ENCODE peak calls at places on chromosomes 13 and 19, in nine cellular contexts. S is GM06990, Y is GM12864, M is left lung, R is gastrocnemius medialis, B is AG04450, P is thoracic aorta, V is LNCaP clone FGC, N is Caco-2. T is an unnamed sample.

GRCh38 chr13:30268673-30269072 is 38.7 kb downstream of the KATNAL1 start:
- DNase-seq in S (no peak), Y (no peak), M (no peak), R (no peak), B (no peak), P (no peak), V (no peak), N (no peak), T (no peak)

GRCh38 chr19:52028780-52029123 is 573 bp upstream of the ZNF614 start:
- DNase-seq in S (no peak), Y (no peak), M (no peak), R (no peak), B (no peak), P (no peak), V (no peak), N (no peak), T (no peak)

GRCh38 chr19:39080431-39080830 is 3.7 kb upstream of the ACP7 start:
- DNase-seq in S (no peak), Y (no peak), M (no peak), R (no peak), B (no peak), P (no peak), V (no peak), N (no peak), T (no peak)

GRCh38 chr13:101631403-101631802 is 178.9 kb downstream of the ITGBL1 start:
- DNase-seq in S (no peak), Y (no peak), M (no peak), R (no peak), B (no peak), P (no peak), V (no peak), N (no peak), T (no peak)

GRCh38 chr19:6744381-6745288 is 5.2 kb downstream of the TRIP10 start:
- DNase-seq in S (no peak), Y (no peak), M (peak; percentile 85), R (peak; percentile 91), B (peak; percentile 52), P (no peak), V (no peak), N (no peak), T (no peak)

GRCh38 chr19:39307233-39307821 is 11.1 kb downstream of the IFNL1 start:
- DNase-seq in S (no peak), Y (no peak), M (no peak), R (no peak), B (no peak), P (no peak), V (no peak), N (peak; percentile 91), T (no peak)

GRCh38 chr19:34645551-34645950 is 31.4 kb downstream of the SCGB2B2 start:
- DNase-seq in S (no peak), Y (no peak), M (no peak), R (peak; percentile 49), B (no peak), P (no peak), V (no peak), N (no peak), T (no peak)

GRCh38 chr13:96650301-96650886 is 343.9 kb downstream of the OXGR1 start:
- DNase-seq in S (no peak), Y (peak; percentile 3), M (no peak), R (no peak), B (no peak), P (no peak), V (no peak), N (no peak), T (no peak)

GRCh38 chr19:40190891-40191835 is at the start of gene MAP3K10:
- DNase-seq in S (peak; percentile 92), Y (no peak), M (peak; percentile 71), R (peak; percentile 59), B (no peak), P (peak; percentile 33), V (no peak), N (peak; percentile 76), T (peak; percentile 83)

GRCh38 chr13:41411536-41411935 is 45.8 kb upstream of the RGCC start:
- DNase-seq in S (no peak), Y (no peak), M (no peak), R (no peak), B (peak; percentile 16), P (no peak), V (no peak), N (peak; percentile 74), T (no peak)

GRCh38 chr13:106133025-106133424 is 402.4 kb downstream of the EFNB2 start:
- DNase-seq in S (no peak), Y (no peak), M (no peak), R (no peak), B (peak; percentile 23), P (no peak), V (no peak), N (no peak), T (no peak)

DNA sequence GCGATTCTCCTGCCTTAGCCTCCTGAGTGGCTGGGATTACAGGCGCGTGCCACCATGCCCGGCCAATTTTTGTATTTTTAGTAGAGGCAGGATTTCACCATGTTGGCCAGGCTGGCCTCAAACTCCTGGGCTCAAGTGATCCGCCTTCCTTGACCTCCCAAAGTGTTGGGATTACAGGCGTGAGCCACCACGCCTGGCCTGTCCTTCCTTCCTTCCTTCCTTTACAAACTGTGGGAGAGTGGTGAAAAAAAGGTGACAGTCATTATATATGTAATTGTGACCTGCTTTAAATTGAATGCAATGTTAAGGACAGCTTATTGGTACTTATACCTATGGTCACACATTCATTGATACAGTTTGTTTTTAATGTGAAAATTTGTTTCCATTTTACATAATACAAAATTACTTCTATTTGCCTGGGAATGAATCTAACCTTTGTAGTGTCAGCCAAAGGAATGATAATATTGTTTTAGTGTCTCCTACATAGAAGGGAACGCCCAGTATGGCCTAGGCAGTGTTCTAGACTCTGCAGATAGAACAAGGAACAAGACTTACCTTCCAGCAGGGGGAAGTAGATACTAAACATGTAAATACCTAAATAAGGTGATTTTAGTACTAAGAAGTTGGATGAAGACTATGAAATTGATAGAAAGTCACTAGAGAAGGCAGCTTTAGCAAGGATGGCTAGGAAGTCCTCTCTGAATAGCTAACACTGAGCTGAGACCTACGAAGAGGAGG is 146.3 kb downstream of the GGACT start:
- DNase-seq in S (no peak), Y (no peak), M (no peak), R (no peak), B (no peak), P (no peak), V (no peak), N (no peak), T (no peak)
- TF ChIP-seq CTCF in S (peak; percentile 5), Y (no peak), M (no peak), R (no peak), B (no peak), P (no peak), V (no peak), N (no peak), T (no peak)

GRCh38 chr19:8321760-8322637 is 703 bp downstream of the RPS28 start:
- DNase-seq in S (no peak), Y (no peak), M (no peak), R (no peak), B (no peak), P (no peak), V (no peak), N (no peak), T (no peak)

GRCh38 chr19:8320564-8321066 is 560 bp downstream of the NDUFA7 start:
- DNase-seq in S (no peak), Y (no peak), M (no peak), R (no peak), B (no peak), P (no peak), V (no peak), N (no peak), T (no peak)

GRCh38 chr19:8322638-8322997 is 1.3 kb downstream of the RPS28 start:
- DNase-seq in S (no peak), Y (no peak), M (no peak), R (no peak), B (no peak), P (no peak), V (no peak), N (no peak), T (no peak)

GRCh38 chr19:8319807-8320520 is 1.2 kb downstream of the NDUFA7 start:
- DNase-seq in S (no peak), Y (no peak), M (no peak), R (no peak), B (no peak), P (no peak), V (no peak), N (no peak), T (no peak)

DNA sequence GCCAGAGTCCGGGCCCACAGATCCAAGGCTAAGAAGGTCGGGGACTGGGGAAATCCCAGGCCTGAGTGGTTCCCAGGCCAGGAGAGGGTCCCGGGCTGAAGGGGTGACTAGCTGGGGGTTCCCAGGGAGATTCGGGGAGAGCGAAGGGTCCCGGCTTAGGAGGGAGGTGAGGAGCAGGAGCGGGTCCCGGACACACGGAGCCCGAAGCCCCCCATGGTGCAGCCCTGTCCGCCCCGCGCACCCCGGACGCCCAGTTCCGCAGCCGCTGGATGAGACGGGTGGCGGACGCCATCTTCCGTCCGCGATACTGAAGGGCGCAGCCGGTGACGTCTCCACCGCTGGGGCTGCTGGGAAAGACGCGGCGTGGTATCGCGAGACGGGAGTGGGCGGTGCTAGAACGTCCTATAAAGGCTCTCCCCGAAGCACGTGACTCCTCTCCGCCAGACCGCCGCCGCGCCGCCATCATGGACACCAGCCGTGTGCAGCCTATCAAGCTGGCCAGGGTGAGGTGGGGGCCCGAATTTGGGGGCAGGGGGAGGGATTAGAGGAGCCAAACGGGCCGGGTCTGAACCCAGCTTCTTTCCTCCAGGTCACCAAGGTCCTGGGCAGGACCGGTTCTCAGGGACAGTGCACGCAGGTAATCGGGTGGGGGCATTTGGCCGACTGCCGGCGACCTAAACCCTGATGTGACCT is at the start of the genes NDUFA7 and RPS28:
- DNase-seq in S (peak; percentile 96), Y (peak; percentile 89), M (peak; percentile 97), R (peak; percentile 96), B (peak; percentile 94), P (peak; percentile 80), V (peak; percentile 84), N (peak; percentile 95), T (peak; percentile 97)
- TF ChIP-seq CTCF in S (peak; percentile 33), Y (peak; percentile 35), M (peak; percentile 23), R (peak; percentile 44), B (peak; percentile 14), P (no peak), V (peak; percentile 18), N (no peak), T (no peak)

DNA sequence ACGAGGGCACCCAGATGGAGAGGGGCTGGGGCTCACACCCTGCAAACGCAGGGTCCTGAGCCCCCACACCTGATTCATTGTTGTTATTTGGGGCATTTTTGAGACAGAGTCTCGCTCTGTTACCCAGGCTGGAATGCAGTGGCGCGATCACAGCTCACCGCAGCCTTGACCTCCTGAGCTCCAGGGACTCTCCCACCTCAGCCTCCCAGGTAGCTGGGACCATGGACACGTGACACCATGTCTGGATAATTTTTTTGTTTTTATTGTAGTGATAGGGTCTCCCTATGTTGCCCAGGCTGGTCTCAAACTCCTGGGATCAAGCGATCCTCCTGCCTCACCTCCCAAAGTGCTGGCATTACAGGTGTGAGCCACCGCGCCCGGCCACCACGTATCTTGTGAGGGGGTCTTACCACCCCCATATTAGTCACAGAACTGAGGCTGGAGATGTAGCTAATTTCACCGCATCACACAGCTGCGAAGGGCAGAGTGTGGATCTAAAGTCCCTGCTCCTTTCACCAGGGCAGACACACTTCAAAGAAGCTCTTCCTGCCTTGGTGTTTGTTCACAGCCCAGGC is 211.8 kb upstream of the SOX1 start:
- DNase-seq in S (no peak), Y (no peak), M (no peak), R (no peak), B (no peak), P (no peak), V (no peak), N (no peak), T (no peak)
- TF ChIP-seq CTCF in S (no peak), Y (no peak), M (no peak), R (no peak), B (no peak), P (no peak), V (no peak), N (no peak), T (no peak)

GRCh38 chr19:10421240-10421948 is 1.1 kb downstream of the PDE4A start:
- DNase-seq in S (no peak), Y (no peak), M (no peak), R (no peak), B (no peak), P (no peak), V (no peak), N (no peak), T (no peak)
- TF ChIP-seq CTCF in S (no peak), Y (no peak), M (no peak), R (no peak), B (no peak), P (no peak), V (no peak), N (no peak), T (no peak)

T was measured in activated B cell treated with CpG ODN at 0.5 μM for 24 hours.